ENCODE peak calls at places on chromosomes 3 and 15, in six cellular contexts. W, S, G, M, H and A are unnamed samples.

GRCh38 chr3:197292083-197293042 is 6.0 kb downstream of the DLG1 start:
- DNase-seq in W (no peak), S (no peak), G (no peak), M (no peak), H (no peak), A (no peak)

GRCh38 chr15:37756407-37756806 is 178.0 kb upstream of the TMCO5A start:
- DNase-seq in W (no peak), S (no peak), G (no peak), M (no peak), H (no peak), A (peak)

GRCh38 chr15:90610220-90610619 is 80.5 kb downstream of the CRTC3 start:
- DNase-seq in W (no peak), S (no peak), G (no peak), M (no peak), H (peak), A (no peak)

GRCh38 chr3:111764645-111765091 is 94.4 kb upstream of the PHLDB2 start:
- DNase-seq in W (no peak), S (no peak), G (no peak), M (peak), H (no peak), A (no peak)

GRCh38 chr3:41158947-41159346 is 40.4 kb upstream of the CTNNB1 start:
- DNase-seq in W (no peak), S (peak), G (no peak), M (no peak), H (no peak), A (no peak)

GRCh38 chr15:78129098-78130011 is 1.9 kb downstream of the CIB2 start:
- DNase-seq in W (no peak), S (no peak), G (no peak), M (peak), H (no peak), A (no peak)

GRCh38 chr3:56076746-56077145 is 391.5 kb downstream of the ERC2 start:
- DNase-seq in W (no peak), S (no peak), G (no peak), M (no peak), H (no peak), A (no peak)

GRCh38 chr15:64354683-64355558 is 1.1 kb downstream of the CSNK1G1 start:
- DNase-seq in W (no peak), S (no peak), G (no peak), M (no peak), H (no peak), A (no peak)

GRCh38 chr3:21226086-21226485 is 524.9 kb downstream of the ZNF385D start:
- DNase-seq in W (no peak), S (no peak), G (no peak), M (peak), H (no peak), A (no peak)

GRCh38 chr3:28134792-28135375 is 106.5 kb upstream of the CMC1 start:
- DNase-seq in W (no peak), S (no peak), G (no peak), M (no peak), H (no peak), A (no peak)

GRCh38 chr15:23801881-23802280 is 114.8 kb upstream of the NDN start:
- DNase-seq in W (no peak), S (no peak), G (no peak), M (no peak), H (no peak), A (no peak)

GRCh38 chr15:46857103-46857502 is 860.2 kb upstream of the SEMA6D start:
- DNase-seq in W (no peak), S (no peak), G (no peak), M (no peak), H (no peak), A (no peak)

GRCh38 chr15:100759116-100759515 is 120.5 kb upstream of the ALDH1A3 start:
- DNase-seq in W (no peak), S (no peak), G (no peak), M (no peak), H (no peak), A (no peak)
- H3K4me3 ChIP-seq in W (no peak), S (no peak), G (no peak), M (no peak), H (no peak), A (no peak)

GRCh38 chr3:188214442-188214841 is 60.5 kb downstream of the LPP start:
- DNase-seq in W (no peak), S (no peak), G (peak), M (no peak), H (no peak), A (no peak)

GRCh38 chr3:188211476-188211875 is 57.5 kb downstream of the LPP start:
- DNase-seq in W (no peak), S (no peak), G (peak), M (no peak), H (no peak), A (no peak)

GRCh38 chr3:188208751-188209433 is 54.9 kb downstream of the LPP start:
- DNase-seq in W (no peak), S (no peak), G (no peak), M (no peak), H (no peak), A (no peak)

GRCh38 chr3:188209740-188210139 is 55.8 kb downstream of the LPP start:
- DNase-seq in W (no peak), S (no peak), G (no peak), M (no peak), H (no peak), A (no peak)

DNA sequence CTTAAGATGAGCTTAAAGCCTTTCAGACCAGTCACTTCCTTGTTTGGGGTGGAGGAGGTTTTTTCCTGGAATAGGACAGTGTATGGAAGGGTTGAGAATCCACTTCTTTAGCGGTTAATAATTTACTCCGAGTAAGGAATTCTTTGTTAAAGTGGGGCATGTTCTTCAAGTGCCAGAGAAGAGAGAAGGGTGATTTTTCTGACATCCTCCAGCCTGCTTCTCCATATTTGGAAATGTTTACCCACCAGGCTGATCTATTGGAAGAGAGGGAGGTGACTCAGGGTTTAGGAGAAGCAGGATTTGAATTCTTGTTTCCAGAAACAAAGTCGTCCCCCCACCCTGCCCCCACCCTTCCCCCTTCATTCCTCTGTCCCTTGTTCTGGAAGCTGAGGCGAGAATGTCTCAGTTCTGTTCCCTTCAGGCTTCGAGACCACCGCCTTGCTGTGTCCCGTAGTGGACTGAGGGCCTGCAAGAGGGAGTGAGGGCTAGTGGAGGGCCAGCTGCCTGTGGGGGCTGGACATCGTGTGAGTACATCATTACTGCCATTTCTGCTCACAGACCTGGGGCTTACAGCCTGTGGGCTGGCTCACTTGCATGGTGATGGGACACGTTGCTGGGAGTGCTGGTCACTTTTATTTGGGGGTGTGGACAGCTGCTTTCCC is 58.5 kb downstream of the LPP start:
- DNase-seq in W (no peak), S (peak), G (peak), M (no peak), H (no peak), A (peak)
- H3K4me3 ChIP-seq in W (no peak), S (peak), G (peak), M (no peak), H (peak), A (peak)

GRCh38 chr3:147398841-147399534 is 7.4 kb downstream of the ZIC4 start:
- DNase-seq in W (no peak), S (peak), G (no peak), M (no peak), H (no peak), A (no peak)
- H3K4me3 ChIP-seq in W (no peak), S (no peak), G (no peak), M (no peak), H (no peak), A (no peak)

DNA sequence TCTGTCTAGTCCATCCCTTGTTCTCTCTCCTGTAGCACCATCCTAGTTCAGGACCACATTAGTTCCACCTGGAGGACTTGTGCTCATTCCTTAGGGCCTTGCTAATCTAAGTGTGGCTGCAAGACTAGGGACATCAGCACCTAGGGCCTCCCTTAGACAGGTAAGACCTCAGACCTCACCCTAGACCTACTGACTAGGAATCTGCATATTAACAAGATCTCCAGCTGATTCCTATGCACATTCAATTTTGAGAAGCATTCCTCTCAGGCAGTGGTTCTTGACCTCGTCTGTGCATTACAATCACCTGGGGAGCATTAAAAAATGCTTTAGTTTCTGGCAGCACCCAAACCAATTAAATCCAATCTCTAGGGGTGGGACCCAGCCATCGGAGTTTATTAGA is 238.4 kb upstream of the RGMA start:
- DNase-seq in W (no peak), S (no peak), G (no peak), M (no peak), H (no peak), A (no peak)
- H3K4me3 ChIP-seq in W (no peak), S (no peak), G (no peak), M (no peak), H (no peak), A (no peak)

GRCh38 chr15:60568883-60569495 is 90.0 kb upstream of the ICE2 start:
- DNase-seq in W (no peak), S (no peak), G (no peak), M (no peak), H (no peak), A (no peak)
- H3K4me3 ChIP-seq in W (no peak), S (no peak), G (no peak), M (no peak), H (no peak), A (no peak)

DNA sequence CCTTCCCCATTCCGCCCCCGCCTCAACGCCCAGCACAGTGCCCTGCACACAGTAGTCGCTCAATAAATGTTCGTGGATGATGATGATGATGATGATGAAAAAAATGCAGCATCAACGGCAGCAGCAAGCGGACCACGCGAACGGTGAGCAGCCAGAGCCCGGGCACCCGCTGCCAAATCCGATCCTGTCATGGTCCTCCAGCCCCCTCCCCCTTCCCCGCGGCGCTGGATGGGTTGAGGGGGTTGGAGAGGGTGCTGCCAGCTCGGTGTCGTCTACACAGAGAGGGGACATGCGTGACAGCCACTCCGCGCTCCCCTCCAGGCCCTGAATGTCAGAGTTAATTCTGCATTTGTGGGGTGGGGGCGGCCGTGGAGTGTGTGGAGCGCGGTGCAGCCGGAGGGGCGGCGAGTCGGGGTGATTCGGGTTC is 693 bp downstream of the CACNA1D start:
- DNase-seq in W (no peak), S (no peak), G (no peak), M (no peak), H (no peak), A (no peak)
- H3K4me3 ChIP-seq in W (peak), S (peak), G (peak), M (peak), H (peak), A (peak)

DNA sequence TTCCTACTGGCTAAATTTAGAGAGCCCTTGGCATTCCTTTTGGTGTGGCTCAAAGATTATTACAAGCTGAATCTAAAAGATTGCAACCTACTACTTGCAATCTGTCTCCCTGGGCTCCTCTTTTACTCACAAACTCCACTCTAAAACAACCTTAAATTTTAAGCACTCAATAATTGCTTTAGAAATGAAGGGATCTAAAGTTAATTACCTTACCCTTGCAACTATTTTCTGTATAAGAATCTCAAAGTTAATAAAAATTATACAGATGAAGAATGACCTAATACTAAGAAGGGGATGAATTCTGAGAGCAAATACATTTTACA is 60.2 kb downstream of the ESYT3 start:
- DNase-seq in W (no peak), S (no peak), G (no peak), M (no peak), H (no peak), A (no peak)
- H3K4me3 ChIP-seq in W (no peak), S (no peak), G (no peak), M (no peak), H (no peak), A (no peak)